ENCODE peak calls at places on chromosomes 2 and 18, in four cellular contexts. Z, A, O and G are unnamed samples.

GRCh38 chr18:37284260-37284659 is 281.3 kb downstream of the CELF4 start:
- DNase-seq in O (no peak), A (no peak), Z (no peak), G (no peak)

GRCh38 chr2:39008663-39009062 is 112.2 kb downstream of the SOS1 start:
- DNase-seq in Z (no peak), A (peak; percentile 37), O (no peak), G (no peak)

GRCh38 chr2:182545420-182546167 is 118.8 kb upstream of the PDE1A start:
- DNase-seq in A (no peak), Z (no peak), O (no peak), G (no peak)

GRCh38 chr18:59180150-59180845 is 39.7 kb upstream of the GRP start:
- DNase-seq in Z (no peak), O (no peak), A (peak; percentile 83), G (no peak)

GRCh38 chr2:19611491-19612332 is 253.3 kb upstream of the OSR1 start:
- DNase-seq in A (peak; percentile 96), Z (no peak), O (no peak), G (no peak)

GRCh38 chr18:36095936-36096519 is 28.7 kb upstream of the RPRD1A start:
- DNase-seq in O (no peak), Z (no peak), A (peak; percentile 89), G (no peak)

GRCh38 chr18:48866856-48867255 is 83.9 kb downstream of the SMAD7 start:
- DNase-seq in A (no peak), Z (no peak), O (no peak), G (peak; percentile 4)

GRCh38 chr18:54946149-54946581 is 13.1 kb downstream of the CCDC68 start:
- DNase-seq in A (peak; percentile 63), O (no peak), Z (no peak), G (no peak)

GRCh38 chr2:224796695-224797305 is 80.6 kb upstream of the CCDC195 start:
- DNase-seq in O (no peak), A (no peak), Z (no peak), G (no peak)

GRCh38 chr2:124149571-124149970 is 124.5 kb downstream of the CNTNAP5 start:
- DNase-seq in Z (no peak), A (no peak), O (no peak), G (no peak)

GRCh38 chr2:134670955-134671354 is 47.8 kb downstream of the TMEM163 start:
- DNase-seq in A (no peak), O (no peak), Z (no peak), G (no peak)

GRCh38 chr18:58714259-58714658 is 43.0 kb downstream of the MALT1 start:
- DNase-seq in A (no peak), Z (no peak), O (no peak), G (no peak)

GRCh38 chr2:109497447-109497846 is 116.3 kb downstream of the SEPTIN10 start:
- DNase-seq in A (no peak), Z (no peak), O (no peak), G (no peak)

GRCh38 chr2:10982931-10983701 is 71.4 kb downstream of the KCNF1 start:
- DNase-seq in O (no peak), Z (no peak), A (no peak), G (peak; percentile 87)

GRCh38 chr2:214156971-214157370 is 253.9 kb upstream of the VWC2L start:
- DNase-seq in A (no peak), Z (no peak), O (no peak), G (no peak)

GRCh38 chr2:47293967-47294366 is 109.0 kb upstream of the MSH2 start:
- DNase-seq in A (no peak), O (no peak), Z (no peak), G (no peak)

GRCh38 chr2:54099370-54099769 is 16.0 kb upstream of the ACYP2 start:
- DNase-seq in A (no peak), O (no peak), Z (no peak), G (no peak)

GRCh38 chr18:9097349-9097748 is 5.2 kb upstream of the NDUFV2 start:
- DNase-seq in O (no peak), Z (no peak), A (no peak), G (no peak)

GRCh38 chr18:12659904-12660605 is 2.1 kb upstream of the SPIRE1 start:
- DNase-seq in O (peak; percentile 71), A (peak; percentile 83), Z (peak; percentile 47), G (peak; percentile 46)

GRCh38 chr18:67766930-67767329 is 250.4 kb upstream of the DSEL start:
- DNase-seq in A (peak; percentile 90), O (no peak), Z (no peak), G (no peak)

GRCh38 chr2:218406209-218406948 is 6.7 kb downstream of the CTDSP1 start:
- DNase-seq in O (peak; percentile 99), Z (peak; percentile 99), A (peak; percentile 90), G (peak; percentile 98)

GRCh38 chr2:216119144-216119543 is 10.0 kb downstream of the XRCC5 start:
- DNase-seq in O (no peak), A (no peak), Z (no peak), G (no peak)

GRCh38 chr2:67503066-67503795 is 106.1 kb downstream of the ETAA1 start:
- DNase-seq in O (no peak), Z (no peak), A (peak; percentile 97), G (no peak)

GRCh38 chr2:169225906-169226305 is 136.4 kb downstream of the LRP2 start:
- DNase-seq in Z (no peak), A (no peak), O (no peak), G (no peak)

GRCh38 chr2:137943948-137944347 is 20.3 kb upstream of the HNMT start:
- DNase-seq in A (no peak), O (no peak), Z (no peak), G (no peak)
- TF ChIP-seq CTCF in A (no peak), O (peak; percentile 55), Z (no peak), G (no peak)

GRCh38 chr2:115910270-115910669 is 1467.8 kb downstream of the DPP10 start:
- DNase-seq in O (peak; percentile 53), A (no peak), Z (peak; percentile 3), G (no peak)
- TF ChIP-seq CTCF in O (peak; percentile 78), A (no peak), Z (peak; percentile 35), G (peak; percentile 62)

DNA sequence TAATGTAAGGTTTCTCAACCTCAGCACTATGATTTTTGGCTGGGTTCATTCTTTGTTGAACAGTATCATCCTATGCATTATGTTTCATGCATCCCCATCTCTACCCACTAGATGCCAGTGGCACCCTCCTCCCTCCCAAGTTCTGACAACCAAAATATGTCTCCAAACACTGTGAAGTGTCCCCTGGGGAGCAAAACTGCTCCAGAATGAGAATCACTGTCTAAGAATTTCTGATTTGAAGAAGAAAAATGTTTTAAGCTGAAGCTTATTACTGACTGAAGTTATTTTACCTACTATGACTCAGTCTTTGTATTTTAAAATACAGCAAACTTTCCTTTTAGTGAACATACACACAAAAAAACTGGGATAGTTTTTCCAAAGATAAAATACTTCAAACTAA is 3.4 kb downstream of the THADA start:
- DNase-seq in A (peak; percentile 43), Z (no peak), O (no peak), G (no peak)
- TF ChIP-seq CTCF in A (no peak), Z (no peak), O (no peak), G (no peak)

GRCh38 chr2:171813729-171814128 is 80.3 kb downstream of the SLC25A12 start:
- DNase-seq in A (no peak), Z (no peak), O (no peak), G (no peak)
- TF ChIP-seq CTCF in A (no peak), Z (no peak), O (no peak), G (no peak)

DNA sequence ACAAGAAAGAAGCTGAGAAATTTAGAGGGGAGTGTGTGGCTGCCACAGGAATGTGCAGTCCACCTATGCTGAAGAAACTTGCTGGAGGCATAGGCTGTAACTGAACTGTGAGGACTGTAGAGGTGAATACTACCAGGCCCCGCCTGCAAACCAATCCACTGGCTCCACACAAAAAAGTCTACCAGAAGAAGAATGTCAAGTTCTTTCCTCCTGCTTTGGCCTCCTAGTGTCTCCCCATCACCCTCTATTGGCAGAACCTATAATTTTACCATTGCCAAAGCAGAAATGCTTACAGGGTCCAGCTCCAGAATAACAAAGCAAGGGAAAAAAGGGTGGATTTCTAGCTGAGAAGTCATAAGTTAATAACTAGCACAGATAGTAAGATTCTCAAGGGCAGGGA is 5.9 kb upstream of the ATP5MC3 start:
- DNase-seq in A (peak; percentile 8), Z (no peak), O (peak; percentile 61), G (no peak)
- TF ChIP-seq CTCF in A (peak; percentile 29), Z (peak; percentile 23), O (peak; percentile 63), G (no peak)

GRCh38 chr2:145555360-145555759 is 1035.4 kb upstream of the ZEB2 start:
- DNase-seq in Z (no peak), O (no peak), A (no peak), G (no peak)

GRCh38 chr2:145563752-145564615 is 1044.1 kb upstream of the ZEB2 start:
- DNase-seq in A (peak; percentile 8), Z (no peak), O (no peak), G (no peak)

GRCh38 chr2:145561152-145561551 is 1041.2 kb upstream of the ZEB2 start:
- DNase-seq in O (no peak), A (no peak), Z (no peak), G (no peak)

DNA sequence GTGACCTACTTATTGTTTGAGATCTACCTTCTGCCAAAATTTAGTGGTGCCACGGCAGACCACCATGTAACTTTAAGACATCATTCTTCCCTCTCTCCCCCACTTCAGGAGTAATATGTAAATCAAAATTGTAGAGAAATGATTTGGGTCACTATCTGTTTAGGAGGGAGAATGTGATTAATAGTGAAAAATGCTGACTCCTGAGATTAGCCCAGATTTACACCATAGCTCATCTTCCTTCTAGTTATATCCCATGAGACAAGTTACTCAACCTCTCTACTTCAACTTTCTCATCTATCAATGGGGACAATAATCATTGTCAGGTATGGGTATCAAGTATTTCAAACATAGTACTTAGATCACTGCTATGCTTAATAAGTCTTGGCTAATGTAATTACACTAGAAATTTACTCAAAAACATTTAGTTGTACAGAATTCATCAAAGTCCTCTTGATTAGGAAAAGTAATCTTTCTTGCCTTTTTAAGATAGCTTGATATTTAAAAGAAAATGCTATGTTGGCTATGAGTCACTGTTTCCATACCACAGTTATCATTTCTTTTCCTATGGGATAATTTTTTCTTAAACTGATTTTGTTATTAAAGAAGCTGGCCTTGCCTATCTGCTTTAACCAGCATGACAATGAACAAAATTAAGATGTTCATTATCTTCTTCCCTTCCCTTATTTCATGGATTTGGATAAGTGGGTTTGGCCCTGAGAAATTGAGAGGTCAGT is 1038.9 kb upstream of the ZEB2 start:
- DNase-seq in A (peak; percentile 53), Z (no peak), O (no peak), G (no peak)
- TF ChIP-seq CTCF in A (no peak), Z (no peak), O (no peak), G (no peak)

GRCh38 chr18:47263828-47264314 is 12.4 kb upstream of the SKOR2 start:
- DNase-seq in O (peak; percentile 72), Z (peak; percentile 34), A (no peak), G (peak; percentile 48)

GRCh38 chr18:47263197-47263827 is 11.9 kb upstream of the SKOR2 start:
- DNase-seq in A (no peak), Z (peak; percentile 60), O (peak; percentile 89), G (peak; percentile 75)

GRCh38 chr18:47260924-47261701 is 9.7 kb upstream of the SKOR2 start:
- DNase-seq in O (peak; percentile 84), A (no peak), Z (peak; percentile 28), G (peak; percentile 77)

GRCh38 chr18:47261902-47262301 is 10.4 kb upstream of the SKOR2 start:
- DNase-seq in A (no peak), O (no peak), Z (no peak), G (no peak)

GRCh38 chr18:47262397-47263196 is 11.1 kb upstream of the SKOR2 start:
- DNase-seq in Z (no peak), A (no peak), O (peak; percentile 51), G (no peak)
- TF ChIP-seq CTCF in Z (no peak), A (no peak), O (no peak), G (no peak)